ENCODE peak calls at places on chromosome 19, in seven cellular contexts. H is ovary, Y is uterus, W is Peyer's patch, U is transverse colon, I is GM12878, Q is stomach. Z is an unnamed sample.

GRCh38 chr19:15815306-15815705 is at the start of gene OR10H1:
- DNase-seq in H (no peak), Y (no peak), W (no peak), U (no peak), I (no peak), Q (no peak), Z (no peak)

GRCh38 chr19:35142531-35143230 is 374 bp upstream of the FXYD7 start:
- DNase-seq in H (no peak), Y (no peak), W (peak; percentile 80), U (peak; percentile 67), I (no peak), Q (peak; percentile 64), Z (no peak)

GRCh38 chr19:58556633-58557252 is 1.7 kb downstream of the UBE2M start:
- DNase-seq in H (no peak), Y (no peak), W (no peak), U (no peak), I (no peak), Q (no peak), Z (no peak)

GRCh38 chr19:51811344-51811743 is 16.4 kb downstream of the FPR3 start:
- DNase-seq in H (no peak), Y (no peak), W (peak; percentile 54), U (peak; percentile 16), I (no peak), Q (no peak), Z (no peak)

GRCh38 chr19:51948979-51949378 is 21.7 kb downstream of the ZNF613 start:
- DNase-seq in H (peak; percentile 54), Y (no peak), W (no peak), U (no peak), I (no peak), Q (no peak), Z (no peak)

GRCh38 chr19:38812004-38812840 is 523 bp downstream of the LGALS4 start:
- DNase-seq in H (no peak), Y (no peak), W (no peak), U (no peak), I (no peak), Q (no peak), Z (no peak)

GRCh38 chr19:42150353-42150752 is 18.1 kb upstream of the POU2F2 start:
- DNase-seq in H (no peak), Y (no peak), W (no peak), U (no peak), I (no peak), Q (no peak), Z (no peak)

GRCh38 chr19:33376423-33376822 is 2.9 kb downstream of the CEBPG start:
- DNase-seq in H (no peak), Y (peak; percentile 67), W (peak; percentile 94), U (peak; percentile 91), I (no peak), Q (peak; percentile 86), Z (peak; percentile 85)

GRCh38 chr19:37007587-37008220 is 70.5 kb upstream of the ZNF420 start:
- DNase-seq in H (peak; percentile 62), Y (peak; percentile 23), W (peak; percentile 50), U (peak; percentile 13), I (no peak), Q (peak; percentile 27), Z (peak; percentile 66)

GRCh38 chr19:47133021-47133471 is 2.4 kb downstream of the SAE1 start:
- DNase-seq in H (no peak), Y (no peak), W (no peak), U (no peak), I (no peak), Q (no peak), Z (no peak)

GRCh38 chr19:47130120-47130588 is 481 bp upstream of the SAE1 start:
- DNase-seq in H (no peak), Y (no peak), W (no peak), U (no peak), I (no peak), Q (no peak), Z (no peak)

GRCh38 chr19:47134533-47134932 is 3.9 kb downstream of the SAE1 start:
- DNase-seq in H (no peak), Y (no peak), W (no peak), U (no peak), I (no peak), Q (no peak), Z (no peak)

GRCh38 chr19:47130589-47131168 is at the start of gene SAE1:
- DNase-seq in H (peak; percentile 93), Y (peak; percentile 95), W (peak; percentile 96), U (peak; percentile 93), I (peak; percentile 95), Q (peak; percentile 93), Z (peak; percentile 93)

GRCh38 chr19:47132522-47132852 is 1.9 kb downstream of the SAE1 start:
- DNase-seq in H (no peak), Y (no peak), W (no peak), U (no peak), I (no peak), Q (no peak), Z (no peak)
- H3K4me1 ChIP-seq in H (peaks cover 9% of the 10 kb centered on the region), Y (peaks cover 3% of the 10 kb centered on the region), W (peaks cover 8% of the 10 kb centered on the region), U (peaks cover 42% of the 10 kb centered on the region), I (peaks cover 3% of the 10 kb centered on the region), Q (peaks cover 32% of the 10 kb centered on the region), Z (peaks cover 7% of the 10 kb centered on the region)

GRCh38 chr19:29690842-29691241 is 24.2 kb downstream of the C19orf12 start:
- DNase-seq in H (no peak), Y (no peak), W (peak; percentile 64), U (no peak), I (no peak), Q (no peak), Z (no peak)

GRCh38 chr19:29685326-29685725 is 20.1 kb downstream of the PLEKHF1 start:
- DNase-seq in H (no peak), Y (no peak), W (no peak), U (no peak), I (no peak), Q (no peak), Z (no peak)

GRCh38 chr19:29686285-29686805 is 21.1 kb downstream of the PLEKHF1 start:
- DNase-seq in H (no peak), Y (no peak), W (no peak), U (no peak), I (no peak), Q (no peak), Z (no peak)

GRCh38 chr19:29687897-29688728 is 22.9 kb downstream of the PLEKHF1 start:
- DNase-seq in H (no peak), Y (no peak), W (no peak), U (no peak), I (no peak), Q (no peak), Z (no peak)

GRCh38 chr19:29687244-29687896 is 22.1 kb downstream of the PLEKHF1 start:
- DNase-seq in H (peak; percentile 57), Y (peak; percentile 83), W (peak; percentile 53), U (no peak), I (no peak), Q (no peak), Z (no peak)
- TF ChIP-seq POLR2A in H (peak; percentile 14), Y (no peak), W (no peak), U (no peak), I (no peak), Q (no peak), Z (no peak)

GRCh38 chr19:5624154-5624663 is 1.3 kb downstream of the SAFB start:
- DNase-seq in H (peak; percentile 32), Y (peak; percentile 39), W (peak; percentile 54), U (peak; percentile 44), I (no peak), Q (peak; percentile 69), Z (peak; percentile 71)

GRCh38 chr19:5623397-5624153 is 692 bp downstream of the SAFB start:
- DNase-seq in H (no peak), Y (no peak), W (peak; percentile 45), U (peak; percentile 21), I (no peak), Q (no peak), Z (no peak)

GRCh38 chr19:5627395-5627904 is 4.6 kb downstream of the SAFB start:
- DNase-seq in H (no peak), Y (no peak), W (peak; percentile 80), U (peak; percentile 50), I (peak; percentile 48), Q (peak; percentile 39), Z (no peak)

GRCh38 chr19:5624741-5625140 is 1.9 kb downstream of the SAFB start:
- DNase-seq in H (no peak), Y (no peak), W (peak; percentile 13), U (no peak), I (no peak), Q (no peak), Z (no peak)

GRCh38 chr19:5625641-5626040 is 2.8 kb downstream of the SAFB start:
- DNase-seq in H (no peak), Y (no peak), W (peak; percentile 37), U (no peak), I (no peak), Q (no peak), Z (no peak)
- H3K36me3 ChIP-seq in H (no peaks in the 10 kb centered on the region), Y (no peaks in the 10 kb centered on the region), W (peaks cover 47% of the 10 kb centered on the region), U (peaks cover 35% of the 10 kb centered on the region), I (peaks cover 5% of the 10 kb centered on the region), Q (peaks cover 29% of the 10 kb centered on the region), Z (no peaks in the 10 kb centered on the region)

GRCh38 chr19:1862424-1863307 is 713 bp downstream of the KLF16 start:
- DNase-seq in H (no peak), Y (no peak), W (no peak), U (peak; percentile 60), I (no peak), Q (no peak), Z (peak; percentile 72)
- H3K4me1 ChIP-seq in H (peaks cover 18% of the 10 kb centered on the region), Y (peaks cover 24% of the 10 kb centered on the region), W (peaks cover 25% of the 10 kb centered on the region), U (peaks cover 53% of the 10 kb centered on the region), I (peaks cover 8% of the 10 kb centered on the region), Q (peaks cover 63% of the 10 kb centered on the region), Z (peaks cover 42% of the 10 kb centered on the region)

GRCh38 chr19:11558881-11559828 is at the start of gene ELOF1:
- DNase-seq in H (peak; percentile 98), Y (peak; percentile 97), W (peak; percentile 99), U (peak; percentile 98), I (peak; percentile 96), Q (peak; percentile 98), Z (peak; percentile 99)
- TF ChIP-seq POLR2A in H (peak; percentile 88), Y (peak; percentile 84), W (peak; percentile 71), U (peak; percentile 84), I (peak; percentile 89), Q (peak; percentile 84), Z (peak; percentile 82)

DNA sequence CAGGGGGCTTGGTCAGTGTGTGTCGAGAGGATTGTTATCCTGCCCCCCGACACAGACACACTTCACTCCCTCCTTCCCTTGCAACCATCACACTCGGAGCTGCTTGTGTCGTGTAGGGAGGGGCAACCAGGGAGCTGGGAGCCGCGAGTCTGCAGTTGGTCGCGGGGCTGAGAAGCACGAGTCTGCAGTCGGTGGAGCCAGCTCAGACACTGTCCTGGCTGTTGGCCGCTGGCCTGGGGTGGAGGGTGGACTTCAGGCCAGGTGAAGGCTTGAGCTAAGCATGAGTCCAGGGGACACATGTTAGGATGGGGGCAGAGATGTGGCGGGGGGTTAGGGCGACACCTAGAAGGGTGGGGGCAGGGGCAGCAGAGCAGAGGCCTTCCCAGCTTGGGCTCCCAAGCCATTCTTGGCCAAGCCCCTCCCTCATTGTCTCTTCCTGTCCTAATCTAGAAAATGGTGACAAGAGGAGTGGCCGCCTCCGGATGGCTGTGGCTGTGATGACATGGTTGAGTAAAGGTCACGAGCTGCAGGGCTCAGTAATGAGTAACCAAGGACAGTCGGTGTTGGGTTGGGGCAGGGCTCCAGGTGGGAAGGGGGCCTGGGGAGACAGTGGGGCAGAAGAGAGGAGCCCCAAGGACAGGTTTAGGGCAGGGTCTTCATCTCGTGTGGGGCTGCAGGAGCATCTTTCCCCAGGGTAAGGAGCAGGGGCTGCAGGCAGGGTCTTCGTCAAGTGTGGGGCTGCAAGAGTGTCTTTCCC is 8.5 kb downstream of the PPP5C start:
- DNase-seq in H (no peak), Y (no peak), W (peak; percentile 73), U (no peak), I (no peak), Q (no peak), Z (peak; percentile 75)
- H3K36me3 ChIP-seq in H (no peaks in the 10 kb centered on the region), Y (no peaks in the 10 kb centered on the region), W (peaks cover 56% of the 10 kb centered on the region), U (peaks cover 16% of the 10 kb centered on the region), I (peaks cover 28% of the 10 kb centered on the region), Q (peaks cover 34% of the 10 kb centered on the region), Z (no peaks in the 10 kb centered on the region)